ENCODE peak calls at places on chromosomes 3 and 15, in four cellular contexts. One of them, this sample, is unnamed.

GRCh38 chr3:142801746-142802145 is 77.9 kb downstream of the TRPC1 start:
- DNase-seq in Calu3: no peak
- DNase-seq in GOT3: no peak
- DNase-seq in stimulated activated CD8-positive, alpha-beta memory T cell treated with anti-CD3 and anti-CD28 coated beads, Interleukin-4, amount 100 ng/mL, for 4 hours: no peak
- DNase-seq in this sample: no peak

GRCh38 chr15:90883971-90884718 is at the start of gene FES:
- DNase-seq in stimulated activated CD8-positive, alpha-beta memory T cell treated with anti-CD3 and anti-CD28 coated beads, Interleukin-4, amount 100 ng/mL, for 4 hours: no peak
- DNase-seq in Calu3: no peak
- DNase-seq in GOT3: no peak
- DNase-seq in this sample: peak

GRCh38 chr3:195856410-195857084 is 44.8 kb upstream of the MUC4 start:
- DNase-seq in Calu3: no peak
- DNase-seq in stimulated activated CD8-positive, alpha-beta memory T cell treated with anti-CD3 and anti-CD28 coated beads, Interleukin-4, amount 100 ng/mL, for 4 hours: no peak
- DNase-seq in GOT3: no peak
- DNase-seq in this sample: no peak

GRCh38 chr3:155382396-155383042 is 89.0 kb upstream of the STRIT1 start:
- DNase-seq in stimulated activated CD8-positive, alpha-beta memory T cell treated with anti-CD3 and anti-CD28 coated beads, Interleukin-4, amount 100 ng/mL, for 4 hours: no peak
- DNase-seq in GOT3: peak
- DNase-seq in Calu3: peak
- DNase-seq in this sample: peak

GRCh38 chr3:197555281-197556261 is at the start of gene BDH1:
- DNase-seq in Calu3: peak
- DNase-seq in stimulated activated CD8-positive, alpha-beta memory T cell treated with anti-CD3 and anti-CD28 coated beads, Interleukin-4, amount 100 ng/mL, for 4 hours: peak
- DNase-seq in GOT3: no peak
- DNase-seq in this sample: peak

GRCh38 chr15:31325976-31326728 is 483 bp upstream of the KLF13 start:
- DNase-seq in GOT3: peak
- DNase-seq in Calu3: peak
- DNase-seq in stimulated activated CD8-positive, alpha-beta memory T cell treated with anti-CD3 and anti-CD28 coated beads, Interleukin-4, amount 100 ng/mL, for 4 hours: peak
- DNase-seq in this sample: peak

GRCh38 chr15:68368731-68369435 is 63.1 kb downstream of the ITGA11 start:
- DNase-seq in GOT3: no peak
- DNase-seq in Calu3: no peak
- DNase-seq in stimulated activated CD8-positive, alpha-beta memory T cell treated with anti-CD3 and anti-CD28 coated beads, Interleukin-4, amount 100 ng/mL, for 4 hours: no peak
- DNase-seq in this sample: no peak

GRCh38 chr3:99878005-99878404 is 60.3 kb downstream of the CMSS1 start:
- DNase-seq in Calu3: peak
- DNase-seq in GOT3: no peak
- DNase-seq in stimulated activated CD8-positive, alpha-beta memory T cell treated with anti-CD3 and anti-CD28 coated beads, Interleukin-4, amount 100 ng/mL, for 4 hours: no peak
- DNase-seq in this sample: peak

GRCh38 chr15:31483924-31484368 is 157.3 kb downstream of the KLF13 start:
- DNase-seq in stimulated activated CD8-positive, alpha-beta memory T cell treated with anti-CD3 and anti-CD28 coated beads, Interleukin-4, amount 100 ng/mL, for 4 hours: no peak
- DNase-seq in Calu3: no peak
- DNase-seq in GOT3: no peak
- DNase-seq in this sample: no peak

GRCh38 chr15:75073197-75073596 is 49.8 kb downstream of the PPCDC start:
- DNase-seq in GOT3: no peak
- DNase-seq in Calu3: no peak
- DNase-seq in stimulated activated CD8-positive, alpha-beta memory T cell treated with anti-CD3 and anti-CD28 coated beads, Interleukin-4, amount 100 ng/mL, for 4 hours: no peak
- DNase-seq in this sample: no peak

GRCh38 chr15:43067717-43068461 is 37.9 kb downstream of the UBR1 start:
- DNase-seq in stimulated activated CD8-positive, alpha-beta memory T cell treated with anti-CD3 and anti-CD28 coated beads, Interleukin-4, amount 100 ng/mL, for 4 hours: no peak
- DNase-seq in Calu3: no peak
- DNase-seq in GOT3: no peak
- DNase-seq in this sample: peak

GRCh38 chr3:55329849-55330248 is 157.3 kb downstream of the WNT5A start:
- DNase-seq in Calu3: no peak
- DNase-seq in stimulated activated CD8-positive, alpha-beta memory T cell treated with anti-CD3 and anti-CD28 coated beads, Interleukin-4, amount 100 ng/mL, for 4 hours: no peak
- DNase-seq in GOT3: no peak
- DNase-seq in this sample: peak

GRCh38 chr15:63492541-63493077 is 11.8 kb upstream of the USP3 start:
- DNase-seq in Calu3: no peak
- DNase-seq in stimulated activated CD8-positive, alpha-beta memory T cell treated with anti-CD3 and anti-CD28 coated beads, Interleukin-4, amount 100 ng/mL, for 4 hours: no peak
- DNase-seq in GOT3: no peak
- DNase-seq in this sample: peak

GRCh38 chr3:172065967-172066762 is 26.8 kb downstream of the FNDC3B start:
- DNase-seq in stimulated activated CD8-positive, alpha-beta memory T cell treated with anti-CD3 and anti-CD28 coated beads, Interleukin-4, amount 100 ng/mL, for 4 hours: no peak
- DNase-seq in GOT3: no peak
- DNase-seq in Calu3: peak
- DNase-seq in this sample: peak

GRCh38 chr15:100930306-100930848 is 11.2 kb downstream of the LRRK1 start:
- DNase-seq in Calu3: no peak
- DNase-seq in GOT3: no peak
- DNase-seq in stimulated activated CD8-positive, alpha-beta memory T cell treated with anti-CD3 and anti-CD28 coated beads, Interleukin-4, amount 100 ng/mL, for 4 hours: no peak
- DNase-seq in this sample: no peak

GRCh38 chr3:8443829-8444791 is 57.5 kb upstream of the LMCD1 start:
- DNase-seq in GOT3: peak
- DNase-seq in stimulated activated CD8-positive, alpha-beta memory T cell treated with anti-CD3 and anti-CD28 coated beads, Interleukin-4, amount 100 ng/mL, for 4 hours: no peak
- DNase-seq in Calu3: peak
- DNase-seq in this sample: peak

GRCh38 chr15:79311901-79312553 is 1.1 kb downstream of the TMED3 start:
- DNase-seq in GOT3: no peak
- DNase-seq in Calu3: peak
- DNase-seq in stimulated activated CD8-positive, alpha-beta memory T cell treated with anti-CD3 and anti-CD28 coated beads, Interleukin-4, amount 100 ng/mL, for 4 hours: no peak
- DNase-seq in this sample: no peak

GRCh38 chr3:186965141-186965879 is 35.0 kb downstream of the ST6GAL1 start:
- DNase-seq in stimulated activated CD8-positive, alpha-beta memory T cell treated with anti-CD3 and anti-CD28 coated beads, Interleukin-4, amount 100 ng/mL, for 4 hours: no peak
- DNase-seq in GOT3: no peak
- DNase-seq in Calu3: no peak
- DNase-seq in this sample: no peak

GRCh38 chr15:42130246-42130986 is 26.0 kb downstream of the PLA2G4F start:
- DNase-seq in Calu3: no peak
- DNase-seq in stimulated activated CD8-positive, alpha-beta memory T cell treated with anti-CD3 and anti-CD28 coated beads, Interleukin-4, amount 100 ng/mL, for 4 hours: no peak
- DNase-seq in GOT3: no peak
- DNase-seq in this sample: no peak

GRCh38 chr15:55942332-55942731 is 51.1 kb downstream of the NEDD4 start:
- DNase-seq in stimulated activated CD8-positive, alpha-beta memory T cell treated with anti-CD3 and anti-CD28 coated beads, Interleukin-4, amount 100 ng/mL, for 4 hours: no peak
- DNase-seq in GOT3: no peak
- DNase-seq in Calu3: no peak
- DNase-seq in this sample: no peak

GRCh38 chr3:72547183-72547582 is 301.1 kb downstream of the SHQ1 start:
- DNase-seq in GOT3: no peak
- DNase-seq in stimulated activated CD8-positive, alpha-beta memory T cell treated with anti-CD3 and anti-CD28 coated beads, Interleukin-4, amount 100 ng/mL, for 4 hours: no peak
- DNase-seq in Calu3: no peak
- DNase-seq in this sample: no peak

GRCh38 chr15:67400890-67401289 is 120.0 kb upstream of the C15orf61 start:
- DNase-seq in GOT3: no peak
- DNase-seq in stimulated activated CD8-positive, alpha-beta memory T cell treated with anti-CD3 and anti-CD28 coated beads, Interleukin-4, amount 100 ng/mL, for 4 hours: no peak
- DNase-seq in Calu3: no peak
- DNase-seq in this sample: no peak

GRCh38 chr3:127226946-127227842 is 34.3 kb downstream of the PRR23E start:
- DNase-seq in Calu3: no peak
- DNase-seq in stimulated activated CD8-positive, alpha-beta memory T cell treated with anti-CD3 and anti-CD28 coated beads, Interleukin-4, amount 100 ng/mL, for 4 hours: no peak
- DNase-seq in GOT3: no peak
- DNase-seq in this sample: no peak

GRCh38 chr3:53147903-53148400 is 13.1 kb upstream of the PRKCD start:
- DNase-seq in Calu3: no peak
- DNase-seq in GOT3: no peak
- DNase-seq in stimulated activated CD8-positive, alpha-beta memory T cell treated with anti-CD3 and anti-CD28 coated beads, Interleukin-4, amount 100 ng/mL, for 4 hours: no peak
- DNase-seq in this sample: no peak

GRCh38 chr3:38040400-38040799 is 1.4 kb downstream of the DLEC1 start:
- DNase-seq in Calu3: no peak
- DNase-seq in stimulated activated CD8-positive, alpha-beta memory T cell treated with anti-CD3 and anti-CD28 coated beads, Interleukin-4, amount 100 ng/mL, for 4 hours: no peak
- DNase-seq in GOT3: no peak
- DNase-seq in this sample: no peak

GRCh38 chr3:132660745-132661067 is 577 bp downstream of the UBA5 start:
- DNase-seq in Calu3: no peak
- DNase-seq in GOT3: no peak
- DNase-seq in stimulated activated CD8-positive, alpha-beta memory T cell treated with anti-CD3 and anti-CD28 coated beads, Interleukin-4, amount 100 ng/mL, for 4 hours: no peak
- DNase-seq in this sample: peak

GRCh38 chr15:48059786-48060185 is 61.0 kb upstream of the SLC24A5 start:
- DNase-seq in Calu3: no peak
- DNase-seq in GOT3: no peak
- DNase-seq in stimulated activated CD8-positive, alpha-beta memory T cell treated with anti-CD3 and anti-CD28 coated beads, Interleukin-4, amount 100 ng/mL, for 4 hours: no peak
- DNase-seq in this sample: no peak

GRCh38 chr15:90871097-90871715 is 2.8 kb downstream of the FURIN start:
- DNase-seq in stimulated activated CD8-positive, alpha-beta memory T cell treated with anti-CD3 and anti-CD28 coated beads, Interleukin-4, amount 100 ng/mL, for 4 hours: no peak
- DNase-seq in GOT3: no peak
- DNase-seq in Calu3: peak
- DNase-seq in this sample: no peak

GRCh38 chr3:57110797-57111196 is 50.3 kb downstream of the SPATA12 start:
- DNase-seq in Calu3: no peak
- DNase-seq in GOT3: no peak
- DNase-seq in stimulated activated CD8-positive, alpha-beta memory T cell treated with anti-CD3 and anti-CD28 coated beads, Interleukin-4, amount 100 ng/mL, for 4 hours: no peak
- DNase-seq in this sample: no peak

GRCh38 chr3:11498646-11499045 is 145.1 kb downstream of the VGLL4 start:
- DNase-seq in Calu3: peak
- DNase-seq in stimulated activated CD8-positive, alpha-beta memory T cell treated with anti-CD3 and anti-CD28 coated beads, Interleukin-4, amount 100 ng/mL, for 4 hours: no peak
- DNase-seq in GOT3: no peak
- DNase-seq in this sample: peak

GRCh38 chr3:136266468-136266867 is 16.3 kb downstream of the PCCB start:
- DNase-seq in Calu3: no peak
- DNase-seq in stimulated activated CD8-positive, alpha-beta memory T cell treated with anti-CD3 and anti-CD28 coated beads, Interleukin-4, amount 100 ng/mL, for 4 hours: no peak
- DNase-seq in GOT3: no peak
- DNase-seq in this sample: peak

GRCh38 chr3:144085964-144086363 is 114.3 kb downstream of the DIPK2A start:
- DNase-seq in GOT3: no peak
- DNase-seq in stimulated activated CD8-positive, alpha-beta memory T cell treated with anti-CD3 and anti-CD28 coated beads, Interleukin-4, amount 100 ng/mL, for 4 hours: no peak
- DNase-seq in Calu3: peak
- DNase-seq in this sample: peak